ENCODE peak calls at places on chromosomes 12 and 14, in six cellular contexts. S, I, Q, J, W and R are unnamed samples.

GRCh38 chr12:25699454-25699853 is 146.4 kb upstream of the LMNTD1 start:
- DNase-seq in I (no peak), Q (no peak), W (no peak), J (no peak), S (no peak), R (no peak)

GRCh38 chr12:80293347-80293746 is 150.7 kb upstream of the PTPRQ start:
- DNase-seq in I (no peak), J (no peak), S (no peak), W (no peak), Q (no peak), R (no peak)

GRCh38 chr12:123054371-123054770 is 73.9 kb downstream of the ARL6IP4 start:
- DNase-seq in J (no peak), W (no peak), S (no peak), Q (no peak), I (no peak), R (no peak)

GRCh38 chr14:102182190-102182589 is 42.5 kb downstream of the WDR20 start:
- DNase-seq in J (no peak), I (no peak), Q (no peak), S (no peak), W (no peak), R (no peak)

GRCh38 chr12:26122681-26123481 is 2.0 kb downstream of the BHLHE41 start:
- DNase-seq in Q (peak), J (peak), S (no peak), W (peak), I (peak), R (peak)

GRCh38 chr12:117014342-117014887 is 84.8 kb downstream of the TESC start:
- DNase-seq in J (no peak), S (no peak), Q (no peak), I (no peak), W (no peak), R (no peak)

GRCh38 chr12:57161491-57161890 is 14.1 kb upstream of the LRP1-AS start:
- DNase-seq in J (no peak), Q (no peak), I (no peak), W (no peak), S (no peak), R (no peak)

GRCh38 chr12:71947645-71948105 is 9.0 kb downstream of the TPH2 start:
- DNase-seq in W (no peak), I (peak), S (no peak), J (no peak), Q (no peak), R (no peak)

GRCh38 chr14:23129759-23130316 is 10.8 kb upstream of the CEBPE start:
- DNase-seq in Q (no peak), S (no peak), W (no peak), I (no peak), J (no peak), R (no peak)

GRCh38 chr14:65296876-65297275 is 115.7 kb upstream of the FUT8 start:
- DNase-seq in J (no peak), Q (no peak), I (no peak), S (no peak), W (no peak), R (no peak)

GRCh38 chr14:101707285-101707842 is 54.1 kb upstream of the PPP2R5C start:
- DNase-seq in I (peak), S (no peak), J (peak), Q (peak), W (peak), R (no peak)

GRCh38 chr12:116430911-116431565 is 128.1 kb upstream of the MAP1LC3B2 start:
- DNase-seq in S (no peak), J (no peak), W (no peak), Q (no peak), I (no peak), R (no peak)

GRCh38 chr12:13887774-13888388 is 93.5 kb downstream of the GRIN2B start:
- DNase-seq in I (no peak), W (no peak), S (no peak), J (no peak), Q (no peak), R (no peak)